ENCODE peak calls at places on chromosomes 7 and 10, in four cellular contexts. W is PC-9, U is hepatocyte, F is spleen. Y is an unnamed sample.
A peak's percentile ranks its signal among the peaks of the same experiment; 100 is the strongest.

GRCh38 chr7:77439572-77439971 is 23.4 kb upstream of the GSAP start:
- DNase-seq in W (peak; percentile 44), U (peak; percentile 40), F (no peak), Y (no peak)

GRCh38 chr7:30796105-30796869 is 25.1 kb downstream of the MINDY4 start:
- DNase-seq in U (peak; percentile 52), F (no peak), W (peak; percentile 64), Y (no peak)

GRCh38 chr10:84329094-84329611 is 764 bp downstream of the CCSER2 start:
- DNase-seq in W (no peak), F (peak; percentile 75), U (peak; percentile 57), Y (peak; percentile 36)

GRCh38 chr7:11895352-11895751 is 63.4 kb upstream of the THSD7A start:
- DNase-seq in U (no peak), F (no peak), W (no peak), Y (no peak)

GRCh38 chr10:11638055-11638698 is 26.7 kb upstream of the USP6NL start:
- DNase-seq in F (peak; percentile 47), U (no peak), W (no peak), Y (no peak)

GRCh38 chr7:135147341-135147898 is 452 bp upstream of the TMEM140 start:
- DNase-seq in U (peak; percentile 29), F (no peak), W (no peak), Y (no peak)

GRCh38 chr7:7790041-7790751 is 71.8 kb upstream of the RPA3 start:
- DNase-seq in U (no peak), F (no peak), W (no peak), Y (no peak)

GRCh38 chr7:155191901-155192478 is 105.7 kb upstream of the INSIG1 start:
- DNase-seq in U (no peak), W (no peak), F (no peak), Y (no peak)

GRCh38 chr10:21002097-21002878 is 105.2 kb upstream of the NEBL start:
- DNase-seq in F (no peak), W (peak; percentile 82), U (no peak), Y (no peak)

GRCh38 chr10:93086289-93086688 is 12.6 kb downstream of the CYP26A1 start:
- DNase-seq in W (no peak), F (no peak), U (no peak), Y (no peak)

GRCh38 chr10:20596911-20597310 is 300.2 kb downstream of the NEBL start:
- DNase-seq in U (no peak), W (no peak), F (no peak), Y (no peak)

GRCh38 chr7:112137141-112138101 is 68.8 kb downstream of the DOCK4 start:
- DNase-seq in F (no peak), U (no peak), W (no peak), Y (no peak)

GRCh38 chr7:47188653-47189315 is 393.1 kb downstream of the TNS3 start:
- DNase-seq in W (no peak), F (no peak), U (no peak), Y (no peak)

GRCh38 chr10:101974091-101974799 is 81.7 kb downstream of the ARMH3 start:
- DNase-seq in U (no peak), F (no peak), W (no peak), Y (peak; percentile 6)

GRCh38 chr7:9210114-9210513 is 776.7 kb downstream of the NXPH1 start:
- DNase-seq in U (no peak), W (no peak), F (no peak), Y (no peak)

GRCh38 chr7:155763721-155764431 is 48.4 kb downstream of the SHH start:
- DNase-seq in F (peak; percentile 86), W (no peak), U (peak; percentile 45), Y (no peak)

GRCh38 chr7:17304926-17305325 is 6.5 kb downstream of the AHR start:
- DNase-seq in W (peak; percentile 97), U (peak; percentile 34), F (no peak), Y (peak; percentile 84)

GRCh38 chr7:54880326-54880989 is 121.4 kb upstream of the SEC61G start:
- DNase-seq in W (no peak), U (no peak), F (no peak), Y (no peak)

GRCh38 chr7:48847896-48848295 is 76.5 kb upstream of the CDC14C start:
- DNase-seq in U (no peak), W (no peak), F (no peak), Y (no peak)
- TF ChIP-seq CTCF in U (no peak), W (no peak), F (no peak), Y (no peak)

GRCh38 chr10:31621733-31622132 is 302.7 kb downstream of the ZEB1 start:
- DNase-seq in U (no peak), F (no peak), W (no peak), Y (no peak)

GRCh38 chr10:31619410-31620095 is 300.5 kb downstream of the ZEB1 start:
- DNase-seq in W (no peak), U (no peak), F (peak; percentile 69), Y (no peak)

GRCh38 chr10:31623466-31623865 is 304.4 kb downstream of the ZEB1 start:
- DNase-seq in F (no peak), W (no peak), U (no peak), Y (peak; percentile 58)

GRCh38 chr10:31620236-31621151 is 301.5 kb downstream of the ZEB1 start:
- DNase-seq in W (no peak), U (no peak), F (peak; percentile 72), Y (peak; percentile 51)

GRCh38 chr10:31622993-31623392 is 304.0 kb downstream of the ZEB1 start:
- DNase-seq in U (no peak), F (no peak), W (no peak), Y (peak; percentile 69)
- TF ChIP-seq CTCF in U (peak; percentile 9), F (no peak), W (no peak), Y (peak; percentile 67)

DNA sequence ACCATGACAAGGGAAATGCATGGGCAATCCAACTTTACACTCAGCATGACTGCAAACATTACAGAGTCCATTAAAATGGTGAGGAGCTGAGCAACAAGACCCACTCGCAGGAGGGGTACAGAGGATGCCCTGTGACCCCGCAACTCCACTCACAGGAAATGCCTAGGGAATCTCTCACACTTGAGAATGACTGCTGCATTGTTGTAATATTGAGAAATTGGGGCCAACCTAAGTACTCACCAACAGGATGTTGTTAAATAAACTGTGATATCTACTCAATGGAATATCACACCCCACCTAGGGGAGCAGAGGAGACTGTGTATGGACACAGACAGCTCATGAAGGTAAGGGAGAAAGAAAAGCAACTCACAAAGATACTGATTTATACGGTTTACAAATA is 53.4 kb upstream of the CAMK2B start:
- DNase-seq in F (no peak), W (peak; percentile 85), U (no peak), Y (peak; percentile 86)
- TF ChIP-seq CTCF in F (no peak), W (no peak), U (no peak), Y (peak; percentile 39)

DNA sequence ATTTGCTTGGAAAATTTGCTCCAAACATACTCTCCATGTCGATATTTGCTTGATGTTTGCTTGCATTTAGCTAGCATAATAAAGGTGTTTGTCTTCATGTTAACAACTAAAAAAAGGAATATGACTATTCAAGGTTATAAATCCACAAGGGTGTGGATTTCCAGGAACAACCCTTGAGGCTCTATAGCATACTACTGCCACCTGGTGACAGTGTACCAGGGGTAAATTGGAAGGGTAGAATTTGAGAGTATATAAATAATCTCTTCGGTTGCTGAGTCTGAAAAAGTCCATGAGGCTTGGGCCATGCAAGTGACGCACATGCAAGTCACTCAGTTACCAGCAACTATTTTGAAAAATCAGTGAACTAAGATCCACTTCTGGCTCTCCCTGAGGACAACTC is 68.4 kb downstream of the SLIT1 start:
- DNase-seq in F (no peak), U (no peak), W (no peak), Y (no peak)
- TF ChIP-seq CTCF in F (no peak), U (peak; percentile 31), W (peak; percentile 61), Y (peak; percentile 70)

Y was measured in HFFc6.